ENCODE peak calls at places on chromosome 2, in four cellular contexts. One of them, this sample, is unnamed.

GRCh38 chr2:35410431-35411061 is 945.0 kb upstream of the CRIM1 start:
- DNase-seq in T-cell: no peak
- DNase-seq in GM04504: no peak
- DNase-seq in adipocyte: peak
- DNase-seq in this sample: peak

GRCh38 chr2:203418271-203418670 is 90.1 kb downstream of the ABI2 start:
- DNase-seq in T-cell: no peak
- DNase-seq in GM04504: no peak
- DNase-seq in adipocyte: no peak
- DNase-seq in this sample: no peak

GRCh38 chr2:3470166-3470651 is 49.1 kb downstream of the ADI1 start:
- DNase-seq in T-cell: no peak
- DNase-seq in GM04504: peak
- DNase-seq in adipocyte: peak
- DNase-seq in this sample: peak

GRCh38 chr2:4445821-4446220 is 742.4 kb downstream of the DCDC2C start:
- DNase-seq in T-cell: no peak
- DNase-seq in GM04504: no peak
- DNase-seq in adipocyte: no peak
- DNase-seq in this sample: no peak

GRCh38 chr2:1701556-1702185 is 42.6 kb downstream of the PXDN start:
- DNase-seq in T-cell: no peak
- DNase-seq in GM04504: no peak
- DNase-seq in adipocyte: no peak
- DNase-seq in this sample: no peak

GRCh38 chr2:221034973-221035372 is 537.1 kb downstream of the EPHA4 start:
- DNase-seq in T-cell: no peak
- DNase-seq in GM04504: no peak
- DNase-seq in adipocyte: no peak
- DNase-seq in this sample: no peak

GRCh38 chr2:72913531-72914225 is 3.6 kb upstream of the EMX1 start:
- DNase-seq in T-cell: no peak
- DNase-seq in GM04504: no peak
- DNase-seq in adipocyte: no peak
- DNase-seq in this sample: no peak

GRCh38 chr2:288002-288742 is at the start of gene ALKAL2:
- DNase-seq in T-cell: no peak
- DNase-seq in GM04504: no peak
- DNase-seq in adipocyte: peak
- DNase-seq in this sample: no peak

GRCh38 chr2:171600126-171600525 is 77.9 kb downstream of the CYBRD1 start:
- DNase-seq in T-cell: no peak
- DNase-seq in GM04504: no peak
- DNase-seq in adipocyte: no peak
- DNase-seq in this sample: no peak

GRCh38 chr2:105455488-105455991 is 56.7 kb upstream of the FHL2 start:
- DNase-seq in T-cell: no peak
- DNase-seq in GM04504: peak
- DNase-seq in adipocyte: peak
- DNase-seq in this sample: peak

GRCh38 chr2:30446602-30447148 is 371 bp upstream of the LCLAT1 start:
- DNase-seq in T-cell: no peak
- DNase-seq in GM04504: no peak
- DNase-seq in adipocyte: peak
- DNase-seq in this sample: no peak

GRCh38 chr2:70002241-70002896 is 40.9 kb upstream of the ASPRV1 start:
- DNase-seq in T-cell: no peak
- DNase-seq in GM04504: no peak
- DNase-seq in adipocyte: no peak
- DNase-seq in this sample: no peak

GRCh38 chr2:170922683-170923494 is 6.2 kb upstream of the GORASP2 start:
- DNase-seq in T-cell: no peak
- DNase-seq in GM04504: no peak
- DNase-seq in adipocyte: no peak
- DNase-seq in this sample: no peak

GRCh38 chr2:20592106-20593071 is 58.5 kb downstream of the HS1BP3 start:
- DNase-seq in T-cell: no peak
- DNase-seq in GM04504: no peak
- DNase-seq in adipocyte: no peak
- DNase-seq in this sample: no peak

GRCh38 chr2:6747433-6747832 is 118.3 kb downstream of the CMPK2 start:
- DNase-seq in T-cell: no peak
- DNase-seq in GM04504: no peak
- DNase-seq in adipocyte: no peak
- DNase-seq in this sample: no peak

GRCh38 chr2:62361964-62362363 is 144.0 kb downstream of the TMEM17 start:
- DNase-seq in T-cell: no peak
- DNase-seq in GM04504: no peak
- DNase-seq in adipocyte: no peak
- DNase-seq in this sample: no peak

GRCh38 chr2:121128741-121129659 is 156.0 kb downstream of the TFCP2L1 start:
- DNase-seq in T-cell: no peak
- DNase-seq in GM04504: no peak
- DNase-seq in adipocyte: peak
- DNase-seq in this sample: no peak

GRCh38 chr2:128835974-128836373 is 517.3 kb upstream of the HS6ST1 start:
- DNase-seq in T-cell: no peak
- DNase-seq in GM04504: no peak
- DNase-seq in adipocyte: no peak
- DNase-seq in this sample: no peak

GRCh38 chr2:164953279-164953678 is 2.0 kb downstream of the SLC38A11 start:
- DNase-seq in T-cell: no peak
- DNase-seq in GM04504: no peak
- DNase-seq in adipocyte: no peak
- DNase-seq in this sample: no peak

GRCh38 chr2:47568164-47568861 is 165.4 kb downstream of the MSH2 start:
- DNase-seq in T-cell: no peak
- DNase-seq in GM04504: no peak
- DNase-seq in adipocyte: no peak
- DNase-seq in this sample: no peak

GRCh38 chr2:46039543-46040303 is 257.5 kb upstream of the EPAS1 start:
- DNase-seq in T-cell: no peak
- DNase-seq in GM04504: no peak
- DNase-seq in adipocyte: no peak
- DNase-seq in this sample: no peak

GRCh38 chr2:108215794-108216211 is 24.0 kb upstream of the SULT1C3 start:
- DNase-seq in T-cell: no peak
- DNase-seq in GM04504: peak
- DNase-seq in adipocyte: peak
- DNase-seq in this sample: peak

GRCh38 chr2:232320038-232320790 is 58.3 kb upstream of the ALPP start:
- DNase-seq in T-cell: no peak
- DNase-seq in GM04504: no peak
- DNase-seq in adipocyte: no peak
- DNase-seq in this sample: no peak

GRCh38 chr2:240259201-240259923 is 118.9 kb upstream of the OTOS start:
- DNase-seq in T-cell: no peak
- DNase-seq in GM04504: no peak
- DNase-seq in adipocyte: no peak
- DNase-seq in this sample: no peak

GRCh38 chr2:120896904-120897303 is 161.2 kb downstream of the GLI2 start:
- DNase-seq in T-cell: no peak
- DNase-seq in GM04504: no peak
- DNase-seq in adipocyte: no peak
- DNase-seq in this sample: no peak